ENCODE peak calls at places on chromosomes 12 and 14, in five cellular contexts. R is uterus, G is tibial nerve, K is fibroblast of lung, V is heart left ventricle. Y is an unnamed sample.
A peak's percentile ranks its signal among the peaks of the same experiment; 100 is the strongest.

GRCh38 chr12:130117256-130117655 is 45.0 kb upstream of the FZD10 start:
- DNase-seq in R (no peak), G (no peak), K (no peak), V (no peak), Y (no peak)

GRCh38 chr14:93546642-93547041 is 115.9 kb downstream of the UNC79 start:
- DNase-seq in R (no peak), G (no peak), K (no peak), V (no peak), Y (no peak)

GRCh38 chr12:121580959-121581680 is at the start of gene KDM2B:
- DNase-seq in R (peak; percentile 23), G (peak; percentile 37), K (peak; percentile 64), V (peak; percentile 45), Y (peak; percentile 72)

GRCh38 chr14:26286806-26287205 is 311.0 kb downstream of the NOVA1 start:
- DNase-seq in R (no peak), G (no peak), K (no peak), V (no peak), Y (no peak)

GRCh38 chr12:13661005-13661887 is 320.2 kb downstream of the GRIN2B start:
- DNase-seq in R (peak; percentile 17), G (peak; percentile 64), K (peak; percentile 49), V (peak; percentile 25), Y (peak; percentile 67)

GRCh38 chr12:3838065-3838464 is 35.1 kb downstream of the PARP11 start:
- DNase-seq in R (no peak), G (no peak), K (no peak), V (no peak), Y (no peak)

GRCh38 chr12:76183459-76184186 is 99.1 kb upstream of the NAP1L1 start:
- DNase-seq in R (peak; percentile 16), G (peak; percentile 50), K (peak; percentile 99), V (no peak), Y (peak; percentile 61)

GRCh38 chr14:104192146-104192882 is 53.9 kb downstream of the KIF26A start:
- DNase-seq in R (no peak), G (no peak), K (no peak), V (no peak), Y (no peak)

GRCh38 chr12:53530920-53531319 is 23.6 kb upstream of the NPFF start:
- DNase-seq in R (no peak), G (no peak), K (peak; percentile 25), V (no peak), Y (no peak)

GRCh38 chr12:130540376-130540775 is 175.7 kb downstream of the RIMBP2 start:
- DNase-seq in R (no peak), G (no peak), K (no peak), V (no peak), Y (no peak)

GRCh38 chr12:126337556-126337955 is 1272.3 kb downstream of the AACS start:
- DNase-seq in R (no peak), G (no peak), K (peak; percentile 48), V (no peak), Y (no peak)

GRCh38 chr14:37992489-37992888 is 215.2 kb upstream of the SSTR1 start:
- DNase-seq in R (no peak), G (no peak), K (no peak), V (no peak), Y (no peak)

GRCh38 chr14:61193471-61193870 is 87.7 kb downstream of the TMEM30B start:
- DNase-seq in R (no peak), G (no peak), K (no peak), V (no peak), Y (no peak)

GRCh38 chr12:48768736-48769135 is 20.2 kb downstream of the ADCY6 start:
- DNase-seq in R (no peak), G (no peak), K (no peak), V (no peak), Y (no peak)

GRCh38 chr12:115012861-115013667 is 329.1 kb upstream of the TBX3 start:
- DNase-seq in R (no peak), G (no peak), K (no peak), V (peak; percentile 18), Y (no peak)

GRCh38 chr12:93050026-93050747 is 121.1 kb upstream of the EEA1 start:
- DNase-seq in R (no peak), G (no peak), K (peak; percentile 74), V (no peak), Y (no peak)

GRCh38 chr12:64883264-64884163 is 59.1 kb downstream of the TBC1D30 start:
- DNase-seq in R (no peak), G (no peak), K (no peak), V (no peak), Y (no peak)

GRCh38 chr14:77980475-77981321 is 180.8 kb downstream of the ADCK1 start:
- DNase-seq in R (no peak), G (no peak), K (no peak), V (no peak), Y (no peak)

GRCh38 chr14:59482471-59483331 is 1.5 kb downstream of the L3HYPDH start:
- DNase-seq in R (peak; percentile 18), G (peak; percentile 32), K (peak; percentile 79), V (no peak), Y (no peak)

GRCh38 chr12:93183940-93184663 is 193.6 kb upstream of the NUDT4 start:
- DNase-seq in R (peak; percentile 63), G (peak; percentile 75), K (peak; percentile 63), V (peak; percentile 60), Y (no peak)

GRCh38 chr12:2586159-2587035 is 208.4 kb upstream of the FKBP4 start:
- DNase-seq in R (no peak), G (no peak), K (no peak), V (no peak), Y (no peak)

GRCh38 chr12:124491856-124492420 is 75.5 kb downstream of the NCOR2 start:
- DNase-seq in R (no peak), G (no peak), K (no peak), V (no peak), Y (no peak)

GRCh38 chr12:53052419-53053222 is 2.8 kb downstream of the TNS2 start:
- DNase-seq in R (peak; percentile 92), G (peak; percentile 94), K (peak; percentile 92), V (peak; percentile 93), Y (peak; percentile 92)

GRCh38 chr12:27974735-27975221 is 2.2 kb upstream of the PTHLH start:
- DNase-seq in R (no peak), G (no peak), K (no peak), V (no peak), Y (no peak)

GRCh38 chr12:62250671-62251608 is 9.3 kb upstream of the USP15 start:
- DNase-seq in R (no peak), G (no peak), K (peak; percentile 43), V (no peak), Y (no peak)

GRCh38 chr12:16884056-16884455 is 278.1 kb upstream of the LMO3 start:
- DNase-seq in R (no peak), G (no peak), K (no peak), V (no peak), Y (no peak)

GRCh38 chr12:107955966-107956643 is 173.0 kb upstream of the WSCD2 start:
- DNase-seq in R (no peak), G (no peak), K (no peak), V (no peak), Y (no peak)

GRCh38 chr12:110199360-110200123 is 75.4 kb downstream of the IFT81 start:
- DNase-seq in R (no peak), G (no peak), K (peak; percentile 65), V (no peak), Y (no peak)

GRCh38 chr14:58755026-58755929 is 117.5 kb downstream of the DACT1 start:
- DNase-seq in R (no peak), G (no peak), K (no peak), V (no peak), Y (no peak)

GRCh38 chr12:9077576-9078031 is 38.1 kb downstream of the A2M start:
- DNase-seq in R (no peak), G (no peak), K (no peak), V (no peak), Y (no peak)

DNA sequence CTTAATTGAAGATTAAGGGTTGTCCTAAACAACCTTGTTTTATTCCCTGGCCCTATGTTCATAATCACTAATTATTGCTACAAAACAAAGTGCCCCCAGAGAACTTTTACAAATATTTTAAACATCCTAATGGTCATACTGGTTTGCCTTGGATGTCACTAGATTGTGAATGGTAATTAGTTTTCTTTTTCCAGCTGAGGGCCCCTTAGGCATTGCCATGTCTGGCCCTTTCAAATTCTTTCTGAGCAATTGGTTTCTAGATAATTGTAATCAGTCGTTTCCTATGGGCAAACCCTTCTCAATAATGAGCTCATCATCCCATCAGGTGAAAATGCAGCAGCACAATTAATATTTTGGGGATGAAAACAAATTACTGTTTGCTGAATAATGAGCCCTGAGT is 67.9 kb upstream of the ARHGAP5 start:
- DNase-seq in R (no peak), G (no peak), K (no peak), V (no peak), Y (no peak)
- H3K4me1 ChIP-seq in R (no peaks in the 10 kb centered on the region), G (peaks cover 31% of the 10 kb centered on the region), K (peaks cover 3% of the 10 kb centered on the region), V (peaks cover 10% of the 10 kb centered on the region), Y (peaks cover 35% of the 10 kb centered on the region)

DNA sequence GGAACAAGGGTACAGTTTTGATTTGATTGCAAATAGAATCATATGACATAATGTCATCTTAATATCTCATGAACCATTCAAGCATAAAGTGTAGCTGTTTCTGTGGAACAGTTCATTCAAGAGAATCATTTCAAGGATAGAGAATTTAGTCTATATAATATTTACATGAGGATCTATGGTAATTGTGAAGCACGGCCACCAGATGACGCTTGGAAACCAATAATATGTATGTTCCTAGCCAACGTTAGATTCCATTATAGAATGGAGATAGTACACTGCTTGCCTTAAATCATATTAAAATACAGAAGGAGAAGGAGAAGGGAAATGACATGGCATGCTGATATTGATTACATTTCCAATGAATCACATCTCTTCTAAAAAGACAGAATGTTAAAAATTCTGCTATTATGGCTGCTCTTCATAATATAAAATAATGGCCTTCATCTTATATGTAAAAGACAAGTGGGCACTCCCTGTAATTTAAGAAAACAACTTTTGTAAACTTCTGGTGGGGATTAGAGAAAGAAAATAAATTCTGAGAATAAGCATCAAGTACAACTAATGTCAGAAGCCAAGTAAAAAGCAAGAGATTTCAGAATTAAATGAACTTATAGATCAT is 351.0 kb downstream of the NAV3 start:
- DNase-seq in R (no peak), G (no peak), K (peak; percentile 68), V (no peak), Y (no peak)
- TF ChIP-seq CTCF in R (no peak), G (no peak), K (peak; percentile 53), V (no peak), Y (no peak)

DNA sequence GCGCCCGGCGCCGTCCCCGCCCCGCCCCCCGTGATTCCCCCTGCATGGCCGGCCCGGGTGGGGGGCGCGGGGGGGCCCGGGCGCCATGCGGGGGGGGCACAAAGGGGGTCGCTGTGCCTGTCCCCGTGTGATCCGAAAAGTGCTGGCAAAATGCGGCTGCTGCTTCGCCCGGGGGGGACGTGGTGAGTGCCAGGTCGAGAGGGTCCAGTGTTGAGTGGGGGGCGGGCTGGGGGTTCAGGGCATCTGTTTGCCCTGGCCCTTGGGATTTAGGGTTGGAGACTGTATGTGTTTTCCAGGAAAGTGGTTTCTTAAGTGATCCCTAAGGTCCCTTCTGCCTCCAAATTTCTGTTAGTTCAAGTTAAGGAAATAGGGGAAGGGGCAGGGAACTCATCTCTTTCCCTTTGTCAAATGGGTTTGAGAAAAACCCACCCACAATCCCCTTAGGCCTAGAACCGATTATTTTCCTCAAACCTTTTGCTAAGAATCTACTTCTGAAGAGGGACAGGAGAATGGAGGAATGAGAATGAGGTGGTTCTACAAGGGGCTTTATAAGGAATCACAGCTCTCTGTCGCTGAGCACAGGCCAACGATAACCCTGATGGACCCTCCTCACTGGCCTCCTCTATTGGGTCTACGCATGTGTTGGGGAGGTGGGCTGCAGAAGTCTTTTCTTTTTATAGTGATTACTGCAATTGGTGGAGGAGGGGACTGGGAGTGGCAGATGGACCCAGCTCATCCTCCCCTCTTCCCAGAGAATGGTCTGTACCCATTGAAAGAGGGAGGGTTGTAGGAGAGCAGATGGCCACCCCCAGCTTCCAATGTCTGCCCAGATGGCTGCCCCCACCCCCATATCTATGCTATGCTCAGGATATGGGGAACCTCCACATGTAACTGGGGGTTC is 825 bp downstream of the ARHGEF25 start:
- DNase-seq in R (no peak), G (no peak), K (no peak), V (no peak), Y (no peak)
- H3K4me3 ChIP-seq in R (peak overlapping the region; percentile 70), G (peak overlapping the region; percentile 86), K (peak overlapping the region; percentile 31), V (peak overlapping the region; percentile 73), Y (peak overlapping the region; percentile 82)

GRCh38 chr14:100246809-100247428 is 8.0 kb downstream of the YY1 start:
- DNase-seq in R (no peak), G (no peak), K (peak; percentile 43), V (no peak), Y (no peak)
- H3K4me1 ChIP-seq in R (peaks cover 15% of the 10 kb centered on the region), G (peaks cover 89% of the 10 kb centered on the region), K (peaks cover 13% of the 10 kb centered on the region), V (peaks cover 29% of the 10 kb centered on the region), Y (no peaks in the 10 kb centered on the region)

Y was measured in right atrium auricular region.